ENCODE peak calls at places on chromosomes 11 and 22, in eight cellular contexts. C is suprapubic skin; X is HuH-7.5; Q is stimulated activated CD4-positive, alpha-beta T cell treated with anti-CD3 and anti-CD28 coated beads, Interleukin-15, amount 100 ng/mL, for 1 hour; W is NCI-H187 treated with DMSO at 0.1 percent for 48 hours; S is AG08395; I is activated T-cell treated with anti-CD3 and anti-CD28 coated beads, Interleukin-2, amount 50 U/mL, for 48 hours; L is T-cell. J is an unnamed sample.

GRCh38 chr22:28930357-28931007 is 47.1 kb downstream of the ZNRF3 start:
- DNase-seq in L (no peak), S (no peak), I (no peak), W (peak), X (no peak), Q (no peak), C (no peak), J (no peak)

GRCh38 chr22:23088199-23088604 is 17.9 kb downstream of the GNAZ start:
- DNase-seq in Q (no peak), L (no peak), X (no peak), I (peak), C (no peak), W (no peak), S (no peak), J (no peak)

GRCh38 chr11:47104337-47104950 is 72.2 kb downstream of the ARFGAP2 start:
- DNase-seq in X (no peak), Q (no peak), L (no peak), S (peak), I (no peak), C (no peak), W (no peak), J (no peak)

GRCh38 chr11:20626279-20626678 is 26.9 kb downstream of the SLC6A5 start:
- DNase-seq in Q (no peak), S (no peak), W (no peak), X (no peak), I (no peak), C (no peak), L (no peak), J (no peak)

GRCh38 chr11:46363031-46363407 is 15.8 kb downstream of the DGKZ start:
- DNase-seq in Q (no peak), X (no peak), C (no peak), W (no peak), I (no peak), S (peak), L (no peak), J (no peak)

GRCh38 chr11:64444838-64445441 is 86.0 kb downstream of the RPS6KA4 start:
- DNase-seq in L (no peak), I (no peak), X (peak), Q (no peak), C (no peak), S (peak), W (no peak), J (no peak)

GRCh38 chr11:119888119-119888518 is 159.1 kb upstream of the NECTIN1 start:
- DNase-seq in C (no peak), W (no peak), S (peak), I (no peak), L (no peak), Q (no peak), X (no peak), J (no peak)

GRCh38 chr22:41534219-41534618 is 10.1 kb downstream of the POLR3H start:
- DNase-seq in W (no peak), I (no peak), S (no peak), L (no peak), C (no peak), Q (no peak), X (no peak), J (no peak)

GRCh38 chr11:64745523-64746328 is 1.8 kb upstream of the RASGRP2 start:
- DNase-seq in C (peak), L (peak), Q (peak), W (no peak), I (peak), S (peak), X (no peak), J (peak)

GRCh38 chr22:21937041-21937820 is 15.4 kb downstream of the PPM1F start:
- DNase-seq in S (peak), X (no peak), C (no peak), L (no peak), W (no peak), Q (no peak), I (no peak), J (no peak)

GRCh38 chr22:37632174-37633081 is 7.0 kb upstream of the SH3BP1 start:
- DNase-seq in L (no peak), I (peak), X (no peak), Q (no peak), C (no peak), S (no peak), W (no peak), J (peak)

GRCh38 chr11:104159356-104159755 is 4.6 kb downstream of the PDGFD start:
- DNase-seq in L (no peak), Q (no peak), X (no peak), W (no peak), C (no peak), S (no peak), I (no peak), J (no peak)

GRCh38 chr11:62919898-62920640 is 1.1 kb downstream of the CHRM1 start:
- DNase-seq in L (no peak), X (no peak), S (no peak), Q (no peak), I (no peak), W (no peak), C (no peak), J (no peak)

GRCh38 chr22:41963453-41964105 is 5.7 kb upstream of the SEPTIN3 start:
- DNase-seq in I (no peak), W (no peak), X (no peak), Q (no peak), L (no peak), C (no peak), S (no peak), J (no peak)

GRCh38 chr11:3989251-3989650 is 105.3 kb upstream of the RRM1 start:
- DNase-seq in L (no peak), Q (no peak), W (no peak), S (no peak), C (no peak), X (no peak), I (no peak), J (no peak)

GRCh38 chr11:71281901-71282300 is 29.5 kb upstream of the SHANK2 start:
- DNase-seq in W (no peak), I (no peak), L (no peak), C (peak), X (no peak), S (no peak), Q (no peak), J (no peak)

GRCh38 chr11:103547009-103547408 is 437.8 kb downstream of the DYNC2H1 start:
- DNase-seq in Q (no peak), X (no peak), S (no peak), C (no peak), W (no peak), I (no peak), L (no peak), J (no peak)

GRCh38 chr11:91305402-91305801 is 919.2 kb upstream of the FAT3 start:
- DNase-seq in C (no peak), Q (no peak), I (no peak), S (no peak), W (peak), X (no peak), L (no peak), J (no peak)

GRCh38 chr11:67240575-67241389 is 25.5 kb upstream of the GRK2 start:
- DNase-seq in C (no peak), Q (peak), I (peak), L (peak), S (peak), W (no peak), X (peak), J (peak)

GRCh38 chr11:113884361-113884836 is 9.0 kb upstream of the USP28 start:
- DNase-seq in W (no peak), Q (no peak), C (peak), L (no peak), S (no peak), I (no peak), X (no peak), J (no peak)

GRCh38 chr11:12943276-12943675 is 65.8 kb upstream of the RASSF10 start:
- DNase-seq in C (no peak), X (no peak), Q (no peak), W (no peak), S (no peak), L (no peak), I (no peak), J (no peak)

GRCh38 chr22:18109410-18110193 is 1.0 kb upstream of the TUBA8 start:
- DNase-seq in I (no peak), X (no peak), C (no peak), Q (no peak), W (no peak), S (no peak), L (no peak), J (no peak)

GRCh38 chr22:28892175-28892731 is 8.9 kb downstream of the ZNRF3 start:
- DNase-seq in S (no peak), I (no peak), L (no peak), Q (no peak), C (no peak), X (peak), W (no peak), J (no peak)

J was measured in GM20000.